ENCODE peak calls at places on chromosomes 13 and 19, in four cellular contexts. R is Calu3, N is midbrain, P is type B pancreatic cell. A is an unnamed sample.

GRCh38 chr13:62799931-62800436 is 1384.3 kb upstream of the PCDH20 start:
- DNase-seq in R (no peak), N (no peak), P (no peak), A (no peak)

GRCh38 chr13:35598790-35599369 is 122.4 kb upstream of the MAB21L1 start:
- DNase-seq in R (no peak), N (no peak), P (no peak), A (no peak)

GRCh38 chr13:68851026-68851425 is 1256.6 kb upstream of the ATXN8OS start:
- DNase-seq in R (no peak), N (no peak), P (no peak), A (no peak)

GRCh38 chr19:2727640-2727944 is 6.4 kb upstream of the DIRAS1 start:
- DNase-seq in R (no peak), N (no peak), P (no peak), A (no peak)

GRCh38 chr19:46818812-46819211 is 30.4 kb upstream of the SLC1A5 start:
- DNase-seq in R (no peak), N (no peak), P (no peak), A (no peak)

GRCh38 chr13:66400292-66400691 is 829.8 kb downstream of the PCDH9 start:
- DNase-seq in R (no peak), N (no peak), P (no peak), A (no peak)

GRCh38 chr19:48735031-48735615 is 5.3 kb downstream of the RASIP1 start:
- DNase-seq in R (peak), N (no peak), P (no peak), A (no peak)

GRCh38 chr19:48400018-48400742 is 6.7 kb downstream of the GRIN2D start:
- DNase-seq in R (peak), N (no peak), P (no peak), A (no peak)